ENCODE peak calls at places on chromosomes 12 and 14, in seven cellular contexts. G is PC-3, I is caudate nucleus, E is AG04450, U is stomach, W is left ventricle myocardium inferior, R is neuronal stem cell. Y is an unnamed sample.
A peak's percentile ranks its signal among the peaks of the same experiment; 100 is the strongest.

GRCh38 chr12:55730447-55730820 is 1.6 kb upstream of the CD63 start:
- DNase-seq in R (no peak), G (no peak), W (no peak), I (no peak), E (no peak), U (no peak), Y (no peak)

GRCh38 chr12:123141615-123142517 is 9.0 kb downstream of the PITPNM2 start:
- DNase-seq in U (peak; percentile 64), W (peak; percentile 51), G (peak; percentile 73), I (no peak), E (peak; percentile 36), R (no peak), Y (no peak)

GRCh38 chr12:3304436-3305135 is 186.4 kb upstream of the PRMT8 start:
- DNase-seq in E (peak; percentile 30), U (peak; percentile 46), G (peak; percentile 93), I (peak; percentile 75), W (no peak), R (no peak), Y (peak; percentile 40)

GRCh38 chr12:117596968-117597367 is 235.5 kb upstream of the NOS1 start:
- DNase-seq in W (no peak), I (no peak), E (no peak), R (no peak), U (no peak), G (peak; percentile 91), Y (no peak)

GRCh38 chr12:3896851-3897351 is 23.7 kb upstream of the PARP11 start:
- DNase-seq in W (no peak), I (no peak), R (no peak), G (no peak), U (no peak), E (no peak), Y (peak; percentile 37)

GRCh38 chr12:45591635-45592034 is 137.9 kb upstream of the ARID2 start:
- DNase-seq in U (no peak), E (no peak), R (no peak), I (no peak), W (no peak), G (no peak), Y (no peak)

GRCh38 chr12:128091101-128091795 is 175.7 kb upstream of the TMEM132C start:
- DNase-seq in G (no peak), I (no peak), U (no peak), E (no peak), W (no peak), R (peak; percentile 29), Y (no peak)

GRCh38 chr12:31507966-31508365 is 83.0 kb downstream of the DENND5B start:
- DNase-seq in E (no peak), U (no peak), I (no peak), W (no peak), R (no peak), G (peak; percentile 57), Y (no peak)

GRCh38 chr14:96105921-96106441 is 66.8 kb downstream of the C14orf132 start:
- DNase-seq in G (no peak), I (peak; percentile 66), E (no peak), R (no peak), U (peak; percentile 52), W (no peak), Y (no peak)

GRCh38 chr14:64200170-64200569 is 94.0 kb downstream of the ESR2 start:
- DNase-seq in I (peak; percentile 16), U (no peak), W (peak; percentile 70), G (no peak), E (no peak), R (no peak), Y (no peak)
- H3K27ac ChIP-seq in I (no peak overlapping the region), U (peak overlapping the region; percentile 30), W (peak overlapping the region; percentile 87), G (no peak overlapping the region), E (no peak overlapping the region), R (no peak overlapping the region), Y (no peak overlapping the region)

GRCh38 chr12:71782007-71782406 is 27.3 kb downstream of the RAB21 start:
- DNase-seq in I (no peak), W (no peak), R (no peak), U (no peak), G (no peak), E (no peak), Y (no peak)
- H3K27ac ChIP-seq in I (no peak overlapping the region), W (no peak overlapping the region), R (no peak overlapping the region), U (no peak overlapping the region), G (no peak overlapping the region), E (no peak overlapping the region), Y (no peak overlapping the region)

GRCh38 chr12:124856132-124856841 is 7.4 kb downstream of the SCARB1 start:
- DNase-seq in I (no peak), U (no peak), W (no peak), E (no peak), G (no peak), R (no peak), Y (no peak)
- H3K27ac ChIP-seq in I (peak overlapping the region; percentile 81), U (no peak overlapping the region), W (peak overlapping the region; percentile 66), E (no peak overlapping the region), G (no peak overlapping the region), R (no peak overlapping the region), Y (no peak overlapping the region)

GRCh38 chr14:74574706-74575105 is 37.3 kb downstream of the LTBP2 start:
- DNase-seq in G (no peak), I (no peak), W (no peak), R (no peak), E (no peak), U (no peak), Y (no peak)

GRCh38 chr14:74574092-74574438 is 38.0 kb downstream of the LTBP2 start:
- DNase-seq in G (no peak), W (no peak), R (no peak), E (no peak), I (no peak), U (no peak), Y (no peak)

GRCh38 chr14:74577247-74577947 is 34.6 kb downstream of the LTBP2 start:
- DNase-seq in G (no peak), R (no peak), E (no peak), U (no peak), I (no peak), W (no peak), Y (no peak)

GRCh38 chr14:74575936-74576335 is 36.1 kb downstream of the LTBP2 start:
- DNase-seq in U (no peak), G (no peak), R (no peak), W (no peak), E (no peak), I (no peak), Y (no peak)

GRCh38 chr14:74575507-74575906 is 36.5 kb downstream of the LTBP2 start:
- DNase-seq in E (no peak), I (peak; percentile 43), U (no peak), G (no peak), R (no peak), W (no peak), Y (no peak)
- H3K27ac ChIP-seq in E (peak overlapping the region; percentile 54), I (no peak overlapping the region), U (peak overlapping the region; percentile 84), G (no peak overlapping the region), R (no peak overlapping the region), W (no peak overlapping the region), Y (no peak overlapping the region)

DNA sequence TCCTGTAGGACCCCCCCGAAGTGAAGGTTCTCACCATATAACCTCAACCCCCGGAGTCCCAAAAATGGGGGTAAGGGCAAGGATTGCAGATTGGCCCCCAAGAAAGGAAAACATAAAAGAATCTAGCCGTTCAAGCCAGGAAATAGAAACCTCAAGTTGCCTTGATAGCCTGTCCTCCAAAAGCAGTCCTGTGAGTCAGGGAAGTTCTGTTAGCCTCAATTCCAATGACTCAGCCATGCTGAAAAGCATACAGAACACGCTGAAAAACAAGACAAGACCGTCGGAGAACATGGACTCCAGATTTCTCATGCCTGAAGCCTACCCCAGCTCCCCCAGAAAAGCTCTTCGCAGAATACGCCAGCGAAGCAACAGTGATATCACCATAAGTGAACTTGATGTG is 344.2 kb upstream of the RGS6 start:
- DNase-seq in E (no peak), R (no peak), I (no peak), G (no peak), U (no peak), W (no peak), Y (no peak)
- H3K27ac ChIP-seq in E (peak overlapping the region; percentile 62), R (peak overlapping the region; percentile 8), I (no peak overlapping the region), G (no peak overlapping the region), U (no peak overlapping the region), W (no peak overlapping the region), Y (no peak overlapping the region)

Y was measured in substantia nigra.